ENCODE peak calls at places on chromosomes 11 and 22, in four cellular contexts. One of them, this sample, is unnamed.

GRCh38 chr11:77361184-77361583 is 59.7 kb upstream of the GDPD4 start:
- DNase-seq in choroid plexus epithelial cell: peak; percentile 68
- DNase-seq in kidney: no peak
- DNase-seq in suprapubic skin: no peak
- DNase-seq in this sample: no peak

GRCh38 chr22:26318975-26319374 is 110.1 kb upstream of the ASPHD2 start:
- DNase-seq in kidney: no peak
- DNase-seq in choroid plexus epithelial cell: no peak
- DNase-seq in suprapubic skin: no peak
- DNase-seq in this sample: no peak

GRCh38 chr11:118033443-118033842 is 43.4 kb upstream of the TMPRSS4 start:
- DNase-seq in suprapubic skin: no peak
- DNase-seq in kidney: no peak
- DNase-seq in choroid plexus epithelial cell: no peak
- DNase-seq in this sample: no peak

GRCh38 chr11:58524232-58525036 is 16.5 kb upstream of the OR5B21 start:
- DNase-seq in choroid plexus epithelial cell: peak; percentile 93
- DNase-seq in suprapubic skin: no peak
- DNase-seq in kidney: peak; percentile 68
- DNase-seq in this sample: peak; percentile 63

GRCh38 chr22:37335819-37336199 is 53.5 kb downstream of the CYTH4 start:
- DNase-seq in choroid plexus epithelial cell: no peak
- DNase-seq in kidney: no peak
- DNase-seq in suprapubic skin: no peak
- DNase-seq in this sample: peak; percentile 26

GRCh38 chr11:74703211-74703610 is 28.0 kb downstream of the CHRDL2 start:
- DNase-seq in suprapubic skin: no peak
- DNase-seq in choroid plexus epithelial cell: no peak
- DNase-seq in kidney: no peak
- DNase-seq in this sample: no peak

GRCh38 chr11:92977401-92977800 is 8.0 kb downstream of the MTNR1B start:
- DNase-seq in suprapubic skin: no peak
- DNase-seq in kidney: no peak
- DNase-seq in choroid plexus epithelial cell: no peak
- DNase-seq in this sample: no peak

GRCh38 chr11:63289658-63290057 is 46.3 kb upstream of the SLC22A25 start:
- DNase-seq in kidney: no peak
- DNase-seq in choroid plexus epithelial cell: no peak
- DNase-seq in suprapubic skin: no peak
- DNase-seq in this sample: no peak

GRCh38 chr11:134938212-134938611 is 526.2 kb upstream of the B3GAT1 start:
- DNase-seq in kidney: no peak
- DNase-seq in suprapubic skin: no peak
- DNase-seq in choroid plexus epithelial cell: no peak
- DNase-seq in this sample: no peak

GRCh38 chr11:32279672-32280071 is 155.7 kb downstream of the WT1 start:
- DNase-seq in suprapubic skin: no peak
- DNase-seq in kidney: no peak
- DNase-seq in choroid plexus epithelial cell: peak; percentile 6
- DNase-seq in this sample: peak; percentile 12

GRCh38 chr11:71451596-71452353 is 1.2 kb upstream of the NADSYN1 start:
- DNase-seq in kidney: peak; percentile 69
- DNase-seq in suprapubic skin: no peak
- DNase-seq in choroid plexus epithelial cell: peak; percentile 6
- DNase-seq in this sample: peak; percentile 29

GRCh38 chr11:26842458-26842841 is 120.6 kb upstream of the SLC5A12 start:
- DNase-seq in choroid plexus epithelial cell: no peak
- DNase-seq in suprapubic skin: no peak
- DNase-seq in kidney: no peak
- DNase-seq in this sample: no peak

GRCh38 chr11:23947883-23948282 is 549.0 kb upstream of the LUZP2 start:
- DNase-seq in choroid plexus epithelial cell: no peak
- DNase-seq in kidney: no peak
- DNase-seq in suprapubic skin: no peak
- DNase-seq in this sample: no peak

GRCh38 chr11:1303196-1303821 is 6.1 kb downstream of the TOLLIP start:
- DNase-seq in choroid plexus epithelial cell: no peak
- DNase-seq in suprapubic skin: peak; percentile 80
- DNase-seq in kidney: peak; percentile 80
- DNase-seq in this sample: no peak

GRCh38 chr11:128745296-128746183 is 51.7 kb downstream of the FLI1 start:
- DNase-seq in kidney: no peak
- DNase-seq in suprapubic skin: no peak
- DNase-seq in choroid plexus epithelial cell: no peak
- DNase-seq in this sample: peak; percentile 27
- TF ChIP-seq CTCF in kidney: no peak
- TF ChIP-seq CTCF in suprapubic skin: no peak
- TF ChIP-seq CTCF in choroid plexus epithelial cell: no peak
- TF ChIP-seq CTCF in this sample: no peak

GRCh38 chr11:109641549-109641948 is 219.6 kb downstream of the C11orf87 start:
- DNase-seq in choroid plexus epithelial cell: peak; percentile 59
- DNase-seq in kidney: no peak
- DNase-seq in suprapubic skin: no peak
- DNase-seq in this sample: peak; percentile 50

GRCh38 chr11:109648804-109649203 is 226.8 kb downstream of the C11orf87 start:
- DNase-seq in kidney: no peak
- DNase-seq in suprapubic skin: no peak
- DNase-seq in choroid plexus epithelial cell: no peak
- DNase-seq in this sample: no peak

DNA sequence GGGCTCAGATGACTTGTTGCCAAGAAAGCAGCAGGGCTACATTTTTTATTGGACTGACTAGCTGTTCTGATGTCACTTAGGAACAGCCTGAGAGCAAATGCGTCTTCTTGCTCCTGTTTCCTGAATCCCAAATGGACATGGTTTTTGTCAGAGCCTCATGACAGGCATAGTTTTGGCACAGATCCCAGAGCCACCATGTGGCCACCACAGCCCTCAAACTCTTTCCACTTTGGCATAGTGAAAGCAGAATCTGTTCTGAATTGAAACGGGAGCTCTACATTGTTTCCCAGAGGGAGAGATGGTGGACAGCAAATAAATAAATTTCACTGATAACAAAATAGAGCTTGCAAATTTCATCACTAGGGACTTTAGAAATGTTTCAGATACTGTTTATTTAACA is 222.2 kb downstream of the C11orf87 start:
- DNase-seq in kidney: no peak
- DNase-seq in choroid plexus epithelial cell: peak; percentile 3
- DNase-seq in suprapubic skin: no peak
- DNase-seq in this sample: no peak
- TF ChIP-seq CTCF in kidney: no peak
- TF ChIP-seq CTCF in choroid plexus epithelial cell: no peak
- TF ChIP-seq CTCF in suprapubic skin: no peak
- TF ChIP-seq CTCF in this sample: no peak

DNA sequence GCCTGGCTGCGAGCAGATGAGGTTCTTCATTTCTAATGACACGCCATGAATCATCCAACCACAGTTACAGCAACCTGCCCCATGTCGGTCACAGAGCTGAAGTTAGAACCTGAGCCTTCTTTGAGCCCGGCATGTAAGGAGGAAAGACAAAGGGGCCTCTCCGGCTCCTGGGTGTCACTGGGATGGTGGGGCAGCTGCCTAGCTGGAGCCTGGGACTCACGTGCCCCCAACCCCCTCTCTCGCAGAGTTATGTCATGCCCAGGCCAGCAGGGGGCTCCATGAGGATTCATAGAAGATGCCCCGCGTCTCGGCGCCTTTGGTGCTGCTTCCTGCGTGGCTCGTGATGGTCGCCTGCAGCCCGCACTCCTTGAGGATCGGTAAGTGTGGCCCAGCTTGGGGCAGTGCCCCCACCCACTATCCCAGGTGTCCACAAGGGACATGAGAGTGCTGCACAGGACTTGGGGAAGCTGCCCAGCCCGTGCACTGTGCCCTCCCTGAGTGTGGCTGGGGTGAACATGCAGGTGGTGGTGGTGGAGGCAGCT is 148.5 kb downstream of the GRIK4 start:
- DNase-seq in choroid plexus epithelial cell: peak; percentile 26
- DNase-seq in suprapubic skin: no peak
- DNase-seq in kidney: no peak
- DNase-seq in this sample: peak; percentile 55
- TF ChIP-seq CTCF in choroid plexus epithelial cell: peak; percentile 61
- TF ChIP-seq CTCF in suprapubic skin: peak; percentile 17
- TF ChIP-seq CTCF in kidney: peak; percentile 3
- TF ChIP-seq CTCF in this sample: peak; percentile 38

DNA sequence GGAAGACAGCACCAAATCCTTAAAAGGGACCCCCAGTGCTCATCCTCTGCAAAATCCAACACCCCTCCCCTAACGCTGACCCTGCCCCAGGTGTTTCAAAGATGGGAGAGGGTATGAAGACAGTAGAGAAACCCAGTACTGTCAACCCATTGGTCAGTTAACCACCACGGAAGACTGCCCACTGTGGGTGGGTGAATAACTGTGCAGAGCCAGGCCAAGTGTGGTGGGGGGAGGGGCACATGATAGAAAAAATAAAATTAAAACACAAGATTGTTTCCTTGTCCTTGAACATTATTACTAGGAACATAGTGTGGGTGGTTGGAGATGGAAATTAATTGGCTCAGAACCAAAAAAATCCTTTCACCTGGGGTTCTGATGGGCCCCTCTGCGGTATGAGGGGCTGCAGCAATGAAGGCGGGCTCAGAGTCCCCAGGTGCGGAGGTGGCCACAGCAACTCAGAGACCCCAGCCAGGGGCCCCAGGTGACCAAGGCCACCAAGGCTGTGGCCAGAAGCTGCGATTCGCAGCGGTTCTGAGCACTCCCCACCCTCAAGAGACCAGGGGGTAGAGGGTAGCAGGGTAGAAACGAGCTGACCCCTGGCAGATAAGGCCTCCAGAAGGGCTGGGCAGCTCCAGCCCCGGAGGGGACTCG is 1.1 kb downstream of the TNKS1BP1 start:
- DNase-seq in suprapubic skin: no peak
- DNase-seq in choroid plexus epithelial cell: peak; percentile 56
- DNase-seq in kidney: no peak
- DNase-seq in this sample: no peak
- TF ChIP-seq CTCF in suprapubic skin: no peak
- TF ChIP-seq CTCF in choroid plexus epithelial cell: peak; percentile 43
- TF ChIP-seq CTCF in kidney: no peak
- TF ChIP-seq CTCF in this sample: no peak

DNA sequence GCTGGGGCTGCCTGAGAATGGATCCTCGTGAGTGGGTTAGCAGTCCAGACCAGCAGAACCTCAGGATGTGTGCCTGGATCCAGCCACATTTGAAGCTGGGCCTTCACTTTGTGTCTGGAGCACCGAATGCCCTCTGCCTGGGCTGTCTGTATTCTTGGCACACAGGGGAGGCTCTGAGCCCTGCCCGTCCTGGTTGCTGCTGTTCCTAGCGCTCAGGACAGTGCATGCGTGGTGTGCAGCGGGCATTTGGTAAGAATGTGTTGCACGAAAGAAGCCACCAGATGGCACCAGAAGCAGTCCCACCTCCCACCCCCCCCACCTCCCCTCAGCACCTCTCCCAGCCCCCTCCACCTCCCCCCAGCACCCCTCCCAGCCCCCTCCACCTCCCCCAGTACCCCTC is 4.1 kb upstream of the MAPK11 start:
- DNase-seq in kidney: no peak
- DNase-seq in choroid plexus epithelial cell: peak; percentile 69
- DNase-seq in suprapubic skin: no peak
- DNase-seq in this sample: peak; percentile 47
- TF ChIP-seq CTCF in kidney: peak; percentile 40
- TF ChIP-seq CTCF in choroid plexus epithelial cell: peak; percentile 53
- TF ChIP-seq CTCF in suprapubic skin: peak; percentile 33
- TF ChIP-seq CTCF in this sample: peak; percentile 12

GRCh38 chr11:82494988-82495432 is 238.7 kb downstream of the FAM181B start:
- DNase-seq in kidney: no peak
- DNase-seq in suprapubic skin: no peak
- DNase-seq in choroid plexus epithelial cell: no peak
- DNase-seq in this sample: peak; percentile 9
- TF ChIP-seq CTCF in kidney: no peak
- TF ChIP-seq CTCF in suprapubic skin: no peak
- TF ChIP-seq CTCF in choroid plexus epithelial cell: no peak
- TF ChIP-seq CTCF in this sample: peak; percentile 46

This sample was measured in nephron progenitor cell.